ENCODE peak calls at places on chromosomes 13 and 19, in eight cellular contexts. One of them, this sample, is unnamed.

GRCh38 chr19:8413593-8413923 is 453 bp downstream of the MARCHF2 start:
- DNase-seq in AG04450: no peak
- DNase-seq in sigmoid colon: no peak
- DNase-seq in tibial nerve: no peak
- DNase-seq in fibroblast of the aortic adventitia: no peak
- DNase-seq in lower leg skin: no peak
- DNase-seq in mesothelial cell of epicardium: no peak
- DNase-seq in AG10803: no peak
- DNase-seq in this sample: no peak

GRCh38 chr13:23656637-23657036 is 86.4 kb downstream of the TNFRSF19 start:
- DNase-seq in sigmoid colon: no peak
- DNase-seq in mesothelial cell of epicardium: no peak
- DNase-seq in AG04450: peak
- DNase-seq in AG10803: peak
- DNase-seq in tibial nerve: no peak
- DNase-seq in fibroblast of the aortic adventitia: peak
- DNase-seq in lower leg skin: no peak
- DNase-seq in this sample: no peak

GRCh38 chr19:6995054-6995453 is 26.2 kb downstream of the MBD3L2B start:
- DNase-seq in tibial nerve: no peak
- DNase-seq in fibroblast of the aortic adventitia: no peak
- DNase-seq in mesothelial cell of epicardium: no peak
- DNase-seq in AG04450: no peak
- DNase-seq in lower leg skin: no peak
- DNase-seq in sigmoid colon: no peak
- DNase-seq in AG10803: no peak
- DNase-seq in this sample: no peak

GRCh38 chr19:18441804-18442788 is 4.2 kb upstream of the ISYNA1 start:
- DNase-seq in sigmoid colon: no peak
- DNase-seq in AG04450: no peak
- DNase-seq in lower leg skin: no peak
- DNase-seq in AG10803: no peak
- DNase-seq in mesothelial cell of epicardium: no peak
- DNase-seq in fibroblast of the aortic adventitia: no peak
- DNase-seq in tibial nerve: no peak
- DNase-seq in this sample: no peak

GRCh38 chr19:54523403-54523802 is 20.8 kb downstream of the LAIR2 start:
- DNase-seq in lower leg skin: no peak
- DNase-seq in AG10803: peak
- DNase-seq in fibroblast of the aortic adventitia: no peak
- DNase-seq in tibial nerve: no peak
- DNase-seq in mesothelial cell of epicardium: no peak
- DNase-seq in AG04450: no peak
- DNase-seq in sigmoid colon: no peak
- DNase-seq in this sample: no peak

GRCh38 chr13:30870049-30870884 is 35.8 kb upstream of the MEDAG start:
- DNase-seq in mesothelial cell of epicardium: no peak
- DNase-seq in tibial nerve: peak
- DNase-seq in sigmoid colon: peak
- DNase-seq in lower leg skin: peak
- DNase-seq in AG10803: peak
- DNase-seq in fibroblast of the aortic adventitia: peak
- DNase-seq in AG04450: peak
- DNase-seq in this sample: no peak

GRCh38 chr19:51365211-51366049 is 758 bp downstream of the ETFB start:
- DNase-seq in AG04450: no peak
- DNase-seq in sigmoid colon: peak
- DNase-seq in fibroblast of the aortic adventitia: peak
- DNase-seq in lower leg skin: no peak
- DNase-seq in tibial nerve: no peak
- DNase-seq in AG10803: peak
- DNase-seq in mesothelial cell of epicardium: no peak
- DNase-seq in this sample: no peak

GRCh38 chr19:3679138-3679537 is 21.1 kb downstream of the PIP5K1C start:
- DNase-seq in AG10803: no peak
- DNase-seq in lower leg skin: no peak
- DNase-seq in AG04450: no peak
- DNase-seq in fibroblast of the aortic adventitia: no peak
- DNase-seq in mesothelial cell of epicardium: no peak
- DNase-seq in tibial nerve: no peak
- DNase-seq in sigmoid colon: no peak
- DNase-seq in this sample: no peak

GRCh38 chr13:42363941-42364612 is 92.1 kb downstream of the AKAP11 start:
- DNase-seq in sigmoid colon: no peak
- DNase-seq in mesothelial cell of epicardium: no peak
- DNase-seq in AG10803: no peak
- DNase-seq in fibroblast of the aortic adventitia: no peak
- DNase-seq in lower leg skin: no peak
- DNase-seq in AG04450: no peak
- DNase-seq in tibial nerve: no peak
- DNase-seq in this sample: no peak

GRCh38 chr13:20721454-20722357 is 18.2 kb downstream of the IL17D start:
- DNase-seq in sigmoid colon: no peak
- DNase-seq in AG04450: peak
- DNase-seq in AG10803: peak
- DNase-seq in fibroblast of the aortic adventitia: peak
- DNase-seq in tibial nerve: no peak
- DNase-seq in mesothelial cell of epicardium: no peak
- DNase-seq in lower leg skin: no peak
- DNase-seq in this sample: no peak

GRCh38 chr19:34345934-34346333 is 19.1 kb upstream of the GPI start:
- DNase-seq in AG10803: peak
- DNase-seq in tibial nerve: no peak
- DNase-seq in AG04450: no peak
- DNase-seq in sigmoid colon: no peak
- DNase-seq in fibroblast of the aortic adventitia: peak
- DNase-seq in lower leg skin: no peak
- DNase-seq in mesothelial cell of epicardium: no peak
- DNase-seq in this sample: peak

GRCh38 chr19:6536138-6536671 is 5.4 kb downstream of the TNFSF9 start:
- DNase-seq in fibroblast of the aortic adventitia: peak
- DNase-seq in tibial nerve: no peak
- DNase-seq in mesothelial cell of epicardium: no peak
- DNase-seq in AG10803: no peak
- DNase-seq in lower leg skin: peak
- DNase-seq in AG04450: no peak
- DNase-seq in sigmoid colon: no peak
- DNase-seq in this sample: no peak

GRCh38 chr13:95073826-95074345 is 227.4 kb downstream of the ABCC4 start:
- DNase-seq in AG04450: no peak
- DNase-seq in mesothelial cell of epicardium: no peak
- DNase-seq in fibroblast of the aortic adventitia: peak
- DNase-seq in lower leg skin: no peak
- DNase-seq in sigmoid colon: no peak
- DNase-seq in tibial nerve: no peak
- DNase-seq in AG10803: peak
- DNase-seq in this sample: no peak

GRCh38 chr13:31444266-31444862 is 244.6 kb downstream of the B3GLCT start:
- DNase-seq in sigmoid colon: no peak
- DNase-seq in lower leg skin: no peak
- DNase-seq in tibial nerve: no peak
- DNase-seq in fibroblast of the aortic adventitia: peak
- DNase-seq in mesothelial cell of epicardium: no peak
- DNase-seq in AG04450: no peak
- DNase-seq in AG10803: peak
- DNase-seq in this sample: no peak

GRCh38 chr13:96710166-96710866 is 284.0 kb downstream of the OXGR1 start:
- DNase-seq in fibroblast of the aortic adventitia: peak
- DNase-seq in AG10803: no peak
- DNase-seq in AG04450: no peak
- DNase-seq in tibial nerve: no peak
- DNase-seq in sigmoid colon: no peak
- DNase-seq in mesothelial cell of epicardium: no peak
- DNase-seq in lower leg skin: no peak
- DNase-seq in this sample: no peak

DNA sequence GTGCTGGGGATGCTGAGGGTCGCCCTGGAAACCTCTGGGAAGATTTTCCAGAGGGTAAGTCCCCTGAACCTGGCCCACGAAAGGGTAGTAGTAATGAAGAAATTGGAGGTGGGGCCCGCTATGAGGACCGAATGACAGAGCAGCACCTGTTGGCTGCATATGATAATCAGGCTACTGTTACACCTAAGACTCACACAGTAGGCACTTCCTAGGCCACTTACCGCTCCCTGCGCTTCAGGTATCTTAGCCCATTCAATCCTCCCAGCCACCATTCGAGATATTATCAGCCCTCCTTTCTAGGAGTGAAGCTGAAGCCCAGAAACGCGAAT is 4.3 kb upstream of the LRFN3 start:
- DNase-seq in sigmoid colon: no peak
- DNase-seq in fibroblast of the aortic adventitia: no peak
- DNase-seq in lower leg skin: no peak
- DNase-seq in AG10803: no peak
- DNase-seq in mesothelial cell of epicardium: no peak
- DNase-seq in AG04450: no peak
- DNase-seq in tibial nerve: no peak
- DNase-seq in this sample: no peak
- TF ChIP-seq CTCF in sigmoid colon: no peak
- TF ChIP-seq CTCF in fibroblast of the aortic adventitia: no peak
- TF ChIP-seq CTCF in lower leg skin: no peak
- TF ChIP-seq CTCF in AG10803: no peak
- TF ChIP-seq CTCF in mesothelial cell of epicardium: no peak
- TF ChIP-seq CTCF in AG04450: no peak
- TF ChIP-seq CTCF in tibial nerve: no peak
- TF ChIP-seq CTCF in this sample: no peak

DNA sequence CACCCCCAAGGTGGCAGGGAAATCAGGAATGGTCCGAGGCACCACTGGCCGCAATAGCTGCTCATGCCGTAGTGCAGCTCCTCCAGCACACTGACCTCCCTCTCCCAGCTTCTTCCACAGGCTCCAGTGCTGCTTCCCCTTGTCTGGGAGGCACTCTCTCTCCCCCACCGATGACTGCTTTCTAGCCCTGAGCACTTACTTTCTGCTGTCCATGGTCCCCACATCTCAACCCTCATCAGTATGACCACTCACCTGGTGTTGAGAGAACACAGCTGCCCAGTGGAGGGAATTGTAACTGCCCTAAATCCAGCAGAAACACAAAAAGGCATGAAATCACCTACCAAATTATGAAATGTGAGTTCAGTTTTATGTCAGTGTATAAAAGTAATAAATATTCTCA is 28.9 kb upstream of the TPP2 start:
- DNase-seq in sigmoid colon: no peak
- DNase-seq in mesothelial cell of epicardium: no peak
- DNase-seq in tibial nerve: no peak
- DNase-seq in AG04450: no peak
- DNase-seq in fibroblast of the aortic adventitia: no peak
- DNase-seq in AG10803: no peak
- DNase-seq in lower leg skin: no peak
- DNase-seq in this sample: no peak
- TF ChIP-seq CTCF in sigmoid colon: no peak
- TF ChIP-seq CTCF in mesothelial cell of epicardium: no peak
- TF ChIP-seq CTCF in tibial nerve: no peak
- TF ChIP-seq CTCF in AG04450: no peak
- TF ChIP-seq CTCF in fibroblast of the aortic adventitia: no peak
- TF ChIP-seq CTCF in AG10803: no peak
- TF ChIP-seq CTCF in lower leg skin: no peak
- TF ChIP-seq CTCF in this sample: no peak

GRCh38 chr19:48059331-48059730 is 15.5 kb upstream of the CABP5 start:
- DNase-seq in fibroblast of the aortic adventitia: no peak
- DNase-seq in AG10803: no peak
- DNase-seq in mesothelial cell of epicardium: no peak
- DNase-seq in lower leg skin: no peak
- DNase-seq in tibial nerve: no peak
- DNase-seq in sigmoid colon: peak
- DNase-seq in AG04450: no peak
- DNase-seq in this sample: no peak
- TF ChIP-seq CTCF in fibroblast of the aortic adventitia: no peak
- TF ChIP-seq CTCF in AG10803: no peak
- TF ChIP-seq CTCF in mesothelial cell of epicardium: no peak
- TF ChIP-seq CTCF in lower leg skin: no peak
- TF ChIP-seq CTCF in tibial nerve: no peak
- TF ChIP-seq CTCF in sigmoid colon: no peak
- TF ChIP-seq CTCF in AG04450: no peak
- TF ChIP-seq CTCF in this sample: no peak

DNA sequence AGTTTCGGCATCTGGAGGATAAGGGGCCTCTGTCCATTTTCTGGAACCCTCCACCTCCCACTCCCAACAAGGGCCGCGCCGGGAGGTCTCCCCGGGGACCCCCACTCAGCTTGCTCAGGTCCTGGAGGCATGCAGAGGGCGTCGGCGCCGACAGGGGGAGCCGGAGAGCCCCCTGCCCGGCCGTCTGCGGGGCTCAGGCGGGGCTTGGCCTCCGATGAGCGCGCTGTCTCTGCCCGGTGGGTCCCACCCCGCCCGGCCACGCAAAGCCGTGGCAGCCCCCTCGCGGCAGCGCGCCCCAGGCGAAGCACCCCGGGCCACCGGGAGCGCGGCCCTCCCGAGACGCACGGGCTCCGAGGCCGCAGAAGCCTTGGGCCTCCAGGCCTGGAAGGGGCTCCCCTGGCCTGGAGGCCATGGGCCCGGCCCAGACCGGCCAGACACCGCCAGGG is 149.7 kb upstream of the ZNF536 start:
- DNase-seq in lower leg skin: peak
- DNase-seq in mesothelial cell of epicardium: no peak
- DNase-seq in AG04450: no peak
- DNase-seq in tibial nerve: no peak
- DNase-seq in sigmoid colon: no peak
- DNase-seq in fibroblast of the aortic adventitia: no peak
- DNase-seq in AG10803: no peak
- DNase-seq in this sample: peak
- TF ChIP-seq CTCF in lower leg skin: no peak
- TF ChIP-seq CTCF in mesothelial cell of epicardium: peak
- TF ChIP-seq CTCF in AG04450: peak
- TF ChIP-seq CTCF in tibial nerve: peak
- TF ChIP-seq CTCF in sigmoid colon: peak
- TF ChIP-seq CTCF in fibroblast of the aortic adventitia: peak
- TF ChIP-seq CTCF in AG10803: peak
- TF ChIP-seq CTCF in this sample: peak

GRCh38 chr19:11551603-11552235 is 7.3 kb downstream of the ELOF1 start:
- DNase-seq in AG04450: no peak
- DNase-seq in sigmoid colon: peak
- DNase-seq in fibroblast of the aortic adventitia: no peak
- DNase-seq in mesothelial cell of epicardium: no peak
- DNase-seq in tibial nerve: no peak
- DNase-seq in lower leg skin: no peak
- DNase-seq in AG10803: no peak
- DNase-seq in this sample: no peak
- TF ChIP-seq CTCF in AG04450: peak
- TF ChIP-seq CTCF in sigmoid colon: peak
- TF ChIP-seq CTCF in fibroblast of the aortic adventitia: peak
- TF ChIP-seq CTCF in mesothelial cell of epicardium: no peak
- TF ChIP-seq CTCF in tibial nerve: no peak
- TF ChIP-seq CTCF in lower leg skin: no peak
- TF ChIP-seq CTCF in AG10803: peak
- TF ChIP-seq CTCF in this sample: peak